ENCODE peak calls at places on chromosomes 1 and 21, in seven cellular contexts. E is thoracic aorta; C is Panc1; W is aorta; T is right cardiac atrium; B is lower lobe of right lung; M is CD8-positive, alpha-beta T cell. J is an unnamed sample.

GRCh38 chr1:216464489-216464888 is 41.2 kb upstream of the USH2A start:
- ATAC-seq in E (no peak), C (no peak), W (no peak), T (no peak), B (no peak), M (no peak), J (no peak)

GRCh38 chr1:169572184-169572583 is 14.1 kb downstream of the F5 start:
- ATAC-seq in E (no peak), C (no peak), W (no peak), T (no peak), B (no peak), M (no peak), J (no peak)

GRCh38 chr1:203149188-203149840 is 21.8 kb downstream of the ADORA1 start:
- ATAC-seq in E (no peak), C (no peak), W (no peak), T (no peak), B (no peak), M (no peak), J (no peak)

GRCh38 chr1:58805716-58806571 is 22.1 kb upstream of the JUN start:
- ATAC-seq in E (no peak), C (no peak), W (no peak), T (no peak), B (no peak), M (no peak), J (no peak)

GRCh38 chr1:7425229-7425628 is 345.9 kb upstream of the VAMP3 start:
- ATAC-seq in E (no peak), C (no peak), W (no peak), T (no peak), B (no peak), M (no peak), J (no peak)

GRCh38 chr1:34650800-34651199 is 104.0 kb upstream of the GJB5 start:
- ATAC-seq in E (no peak), C (no peak), W (no peak), T (no peak), B (no peak), M (no peak), J (no peak)

GRCh38 chr1:233097546-233098254 is 147.3 kb downstream of the NTPCR start:
- ATAC-seq in E (no peak), C (no peak), W (no peak), T (no peak), B (no peak), M (no peak), J (peak; percentile 62)

GRCh38 chr1:210123924-210124589 is 108.5 kb upstream of the SERTAD4 start:
- ATAC-seq in E (no peak), C (no peak), W (no peak), T (no peak), B (no peak), M (no peak), J (no peak)

GRCh38 chr1:151327223-151327902 is at the start of gene PI4KB:
- ATAC-seq in E (peak; percentile 100), C (peak; percentile 97), W (peak; percentile 98), T (peak; percentile 97), B (peak; percentile 98), M (peak; percentile 93), J (peak; percentile 99)

GRCh38 chr1:67173988-67174387 is 7.7 kb downstream of the IL23R start:
- ATAC-seq in E (no peak), C (no peak), W (no peak), T (no peak), B (no peak), M (no peak), J (no peak)

GRCh38 chr1:87305762-87306161 is 22.9 kb upstream of the LMO4 start:
- ATAC-seq in E (no peak), C (no peak), W (no peak), T (no peak), B (no peak), M (no peak), J (no peak)

GRCh38 chr21:42526379-42526727 is 12.7 kb downstream of the SLC37A1 start:
- ATAC-seq in E (no peak), C (no peak), W (no peak), T (no peak), B (no peak), M (no peak), J (no peak)

GRCh38 chr1:46289134-46289494 is 14.3 kb downstream of the LRRC41 start:
- ATAC-seq in E (no peak), C (no peak), W (no peak), T (no peak), B (no peak), M (no peak), J (no peak)

GRCh38 chr1:59169703-59170102 is 127.2 kb upstream of the FGGY start:
- ATAC-seq in E (no peak), C (no peak), W (peak; percentile 84), T (peak; percentile 84), B (no peak), M (no peak), J (no peak)

GRCh38 chr1:212470059-212470458 is 37.3 kb downstream of the NENF start:
- ATAC-seq in E (peak; percentile 96), C (peak; percentile 89), W (peak; percentile 95), T (peak; percentile 93), B (peak; percentile 83), M (no peak), J (peak; percentile 96)

GRCh38 chr1:101484896-101485412 is 248.1 kb downstream of the S1PR1 start:
- ATAC-seq in E (no peak), C (no peak), W (no peak), T (peak; percentile 68), B (no peak), M (no peak), J (no peak)

GRCh38 chr1:206487970-206488369 is 17.7 kb downstream of the IKBKE start:
- ATAC-seq in E (no peak), C (no peak), W (no peak), T (no peak), B (no peak), M (no peak), J (no peak)

GRCh38 chr1:61330571-61330970 is 248.2 kb downstream of the NFIA start:
- ATAC-seq in E (no peak), C (no peak), W (no peak), T (no peak), B (no peak), M (no peak), J (no peak)

GRCh38 chr1:202254454-202255252 is 61.1 kb downstream of the LGR6 start:
- ATAC-seq in E (no peak), C (peak; percentile 45), W (peak; percentile 62), T (no peak), B (no peak), M (no peak), J (no peak)

DNA sequence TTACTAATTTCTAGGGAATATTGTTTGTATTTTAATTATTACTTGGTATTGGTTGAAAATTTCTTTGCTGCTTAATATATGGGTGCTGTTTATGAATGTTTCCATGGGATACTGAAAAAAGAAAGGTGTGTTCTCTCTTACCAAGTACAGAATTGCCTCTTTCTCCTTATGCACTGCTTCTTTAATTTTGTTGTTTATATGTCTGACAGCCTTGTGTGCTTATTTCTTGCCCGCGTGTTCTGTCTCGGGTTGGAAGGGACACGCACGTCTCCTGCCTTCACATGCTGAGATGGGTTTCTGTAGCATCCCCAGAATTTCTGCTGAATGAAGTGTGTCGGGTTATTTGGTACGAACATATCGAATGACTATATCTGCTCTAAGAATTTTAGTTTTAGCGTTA is 51.1 kb downstream of the AGPAT3 start:
- ATAC-seq in E (no peak), C (no peak), W (no peak), T (no peak), B (no peak), M (no peak), J (no peak)
- H3K4me1 ChIP-seq in E (no peaks in the 10 kb centered on the region), C (no peaks in the 10 kb centered on the region), W (no peaks in the 10 kb centered on the region), T (peaks cover 6% of the 10 kb centered on the region), B (peaks cover 31% of the 10 kb centered on the region), M (peaks cover 36% of the 10 kb centered on the region), J (no peaks in the 10 kb centered on the region)

GRCh38 chr1:111218947-111219346 is 8.6 kb upstream of the CHI3L2 start:
- ATAC-seq in E (no peak), C (no peak), W (no peak), T (no peak), B (no peak), M (no peak), J (no peak)

GRCh38 chr1:111214884-111215283 is 12.6 kb upstream of the CHI3L2 start:
- ATAC-seq in E (no peak), C (no peak), W (no peak), T (no peak), B (no peak), M (peak; percentile 35), J (no peak)

GRCh38 chr1:111214086-111214801 is 13.3 kb upstream of the CHI3L2 start:
- ATAC-seq in E (no peak), C (no peak), W (no peak), T (no peak), B (no peak), M (no peak), J (no peak)

GRCh38 chr1:111217183-111217910 is 10.2 kb upstream of the CHI3L2 start:
- ATAC-seq in E (no peak), C (no peak), W (no peak), T (no peak), B (no peak), M (no peak), J (no peak)

DNA sequence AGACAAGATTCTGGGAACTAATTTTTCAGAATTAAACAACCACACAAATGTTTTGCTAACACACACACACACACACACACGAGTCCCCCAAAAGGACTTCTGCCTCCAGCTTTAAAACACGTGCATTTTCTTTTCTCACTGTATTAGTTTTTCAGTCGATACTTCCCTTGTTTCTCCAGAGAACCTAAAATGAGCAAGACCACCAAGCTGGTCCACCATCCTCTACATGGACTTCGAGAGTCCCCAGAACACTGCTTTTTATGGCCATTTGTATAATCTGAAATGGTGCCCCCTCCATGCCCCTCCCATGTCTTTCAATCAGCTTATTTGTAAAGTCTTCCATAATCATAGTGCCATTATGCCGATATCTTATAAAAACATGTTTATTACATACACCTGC is 10.8 kb upstream of the CHI3L2 start:
- ATAC-seq in E (no peak), C (no peak), W (no peak), T (no peak), B (no peak), M (no peak), J (no peak)
- H3K4me1 ChIP-seq in E (no peaks in the 10 kb centered on the region), C (no peaks in the 10 kb centered on the region), W (no peaks in the 10 kb centered on the region), T (peaks cover 2% of the 10 kb centered on the region), B (peaks cover 56% of the 10 kb centered on the region), M (peaks cover 90% of the 10 kb centered on the region), J (no peaks in the 10 kb centered on the region)

GRCh38 chr1:167232801-167233200 is 12.1 kb downstream of the POU2F1 start:
- ATAC-seq in E (no peak), C (no peak), W (no peak), T (no peak), B (no peak), M (no peak), J (no peak)
- H3K4me1 ChIP-seq in E (peaks cover 6% of the 10 kb centered on the region), C (peaks cover 11% of the 10 kb centered on the region), W (peaks cover 2% of the 10 kb centered on the region), T (peaks cover 9% of the 10 kb centered on the region), B (peaks cover 36% of the 10 kb centered on the region), M (peaks cover 11% of the 10 kb centered on the region), J (peaks cover 5% of the 10 kb centered on the region)

DNA sequence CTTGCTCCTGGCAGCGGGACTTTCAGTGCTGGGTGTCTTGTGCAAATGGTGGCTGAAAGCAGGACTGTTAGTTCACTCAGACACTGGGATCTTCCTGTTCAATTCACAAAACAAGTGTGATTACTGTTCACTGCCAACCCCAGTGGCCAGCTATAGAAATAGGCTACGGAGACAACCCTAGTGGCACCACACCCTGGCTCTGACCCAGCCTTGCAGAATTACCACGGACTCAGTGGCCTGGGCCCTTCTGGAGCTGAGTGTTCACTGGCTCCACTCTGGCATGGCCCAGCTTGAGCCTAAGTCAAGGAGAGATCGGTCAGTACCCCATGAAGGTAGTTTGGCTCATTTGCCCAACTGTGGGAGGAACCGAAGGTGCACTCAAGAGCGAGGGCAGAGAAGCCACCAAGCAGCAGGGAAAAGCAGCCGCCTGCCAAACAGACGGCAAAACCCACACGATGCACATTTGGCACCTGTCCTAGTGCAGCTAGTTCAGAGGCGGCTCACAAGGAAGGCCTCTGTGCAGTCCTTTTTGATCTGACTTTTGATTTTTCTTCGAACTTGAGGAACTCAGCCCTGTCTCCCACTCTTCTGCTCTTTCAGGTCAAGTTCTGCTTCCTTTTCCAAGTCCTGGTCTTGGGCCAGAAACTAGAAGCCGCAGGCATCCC is 5.9 kb downstream of the KIAA2013 start:
- ATAC-seq in E (no peak), C (peak; percentile 28), W (no peak), T (no peak), B (no peak), M (no peak), J (no peak)
- H3K4me1 ChIP-seq in E (peaks cover 48% of the 10 kb centered on the region), C (peaks cover 30% of the 10 kb centered on the region), W (peaks cover 2% of the 10 kb centered on the region), T (peaks cover 5% of the 10 kb centered on the region), B (peaks cover 38% of the 10 kb centered on the region), M (peaks cover 33% of the 10 kb centered on the region), J (peaks cover 6% of the 10 kb centered on the region)

J was measured in gastroesophageal sphincter.